ENCODE peak calls at places on chromosomes 1 and 21, in six cellular contexts. V is choroid plexus epithelial cell, E is HFF-Myc, R is A549, Y is glutamatergic neuron, B is fibroblast of mammary gland. J is an unnamed sample.
A peak's percentile ranks its signal among the peaks of the same experiment; 100 is the strongest.

GRCh38 chr1:226476066-226476465 is 68.2 kb upstream of the PARP1 start:
- DNase-seq in Y (no peak), E (no peak), R (no peak), V (no peak), B (no peak), J (no peak)

GRCh38 chr1:151568626-151569088 is 28.5 kb downstream of the TUFT1 start:
- DNase-seq in Y (no peak), B (no peak), R (no peak), V (no peak), E (no peak), J (no peak)

GRCh38 chr1:164764333-164764732 is 205.3 kb downstream of the PBX1 start:
- DNase-seq in E (no peak), B (peak; percentile 51), R (no peak), V (peak; percentile 82), Y (no peak), J (no peak)

GRCh38 chr1:220043646-220044045 is 2.7 kb downstream of the EPRS1 start:
- DNase-seq in E (no peak), B (no peak), Y (no peak), V (no peak), R (no peak), J (no peak)

GRCh38 chr21:15293251-15293650 is 228.5 kb upstream of the NRIP1 start:
- DNase-seq in V (peak; percentile 93), B (peak; percentile 87), R (peak; percentile 78), Y (no peak), E (peak; percentile 45), J (no peak)

GRCh38 chr1:182671779-182672486 is 12.5 kb downstream of the RGS8 start:
- DNase-seq in E (no peak), V (no peak), Y (peak; percentile 33), R (no peak), B (no peak), J (no peak)

GRCh38 chr1:20137055-20137454 is 2.1 kb upstream of the PLA2G2F start:
- DNase-seq in B (no peak), E (no peak), Y (no peak), R (no peak), V (no peak), J (peak; percentile 33)

GRCh38 chr1:226497991-226498689 is 50.4 kb upstream of the STUM start:
- DNase-seq in R (no peak), Y (no peak), E (no peak), V (no peak), B (no peak), J (no peak)

GRCh38 chr21:15050588-15051377 is 14.0 kb downstream of the NRIP1 start:
- DNase-seq in R (no peak), V (no peak), E (no peak), B (no peak), Y (no peak), J (no peak)

GRCh38 chr1:22846453-22846852 is 126.2 kb downstream of the LACTBL1 start:
- DNase-seq in Y (no peak), E (no peak), V (no peak), B (no peak), R (no peak), J (no peak)

GRCh38 chr1:154483941-154484803 is 17.8 kb upstream of the TDRD10 start:
- DNase-seq in Y (no peak), B (peak; percentile 50), R (peak; percentile 30), V (peak; percentile 83), E (no peak), J (no peak)

GRCh38 chr1:198449727-198450433 is 90.6 kb downstream of the ATP6V1G3 start:
- DNase-seq in V (peak; percentile 67), E (no peak), R (no peak), B (peak; percentile 38), Y (no peak), J (no peak)

DNA sequence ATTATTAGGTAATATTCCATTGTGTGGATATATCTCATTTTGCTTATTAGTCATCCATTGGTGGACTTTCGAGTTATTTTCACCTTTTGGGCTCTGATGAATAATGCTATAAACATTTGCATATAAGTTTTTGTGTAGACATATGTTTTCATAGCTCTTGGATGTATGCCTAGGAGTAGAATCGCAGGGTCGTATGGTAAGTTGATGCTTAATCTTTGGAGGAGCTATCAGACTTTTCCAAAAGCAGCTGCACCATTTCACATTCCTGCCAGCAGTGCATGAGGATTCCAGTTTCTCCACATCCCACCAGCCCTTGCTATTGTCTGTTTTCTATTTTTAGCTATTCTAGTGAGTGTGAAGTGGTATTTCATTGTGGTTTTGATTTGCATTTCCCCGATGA is 120.3 kb upstream of the TMEM51 start:
- DNase-seq in R (no peak), V (peak; percentile 68), B (peak; percentile 20), E (peak; percentile 24), Y (no peak), J (no peak)
- TF ChIP-seq CTCF in R (no peak), V (peak; percentile 63), B (peak; percentile 35), E (peak; percentile 48), Y (no peak), J (peak; percentile 65)

GRCh38 chr1:150548632-150549495 is at the start of gene ADAMTSL4:
- DNase-seq in B (peak; percentile 87), R (peak; percentile 80), V (peak; percentile 78), E (no peak), Y (peak; percentile 67), J (no peak)
- TF ChIP-seq CTCF in B (no peak), R (no peak), V (no peak), E (no peak), Y (no peak), J (peak; percentile 57)

GRCh38 chr1:246805135-246805716 is 81.0 kb downstream of the SCCPDH start:
- DNase-seq in R (no peak), B (no peak), V (no peak), Y (no peak), E (no peak), J (no peak)
- TF ChIP-seq CTCF in R (no peak), B (no peak), V (no peak), Y (no peak), E (no peak), J (no peak)

GRCh38 chr1:172085372-172085771 is 244.1 kb downstream of the DNM3 start:
- DNase-seq in Y (no peak), B (no peak), V (no peak), E (no peak), R (no peak), J (no peak)

GRCh38 chr1:172086137-172086536 is 244.8 kb downstream of the DNM3 start:
- DNase-seq in B (no peak), E (no peak), V (no peak), Y (no peak), R (no peak), J (no peak)

GRCh38 chr1:172089768-172090510 is 248.6 kb downstream of the DNM3 start:
- DNase-seq in V (peak; percentile 84), R (peak; percentile 82), B (peak; percentile 61), E (no peak), Y (peak; percentile 28), J (no peak)

GRCh38 chr1:172095831-172096230 is 254.5 kb downstream of the DNM3 start:
- DNase-seq in V (peak; percentile 41), Y (no peak), B (no peak), E (no peak), R (no peak), J (no peak)

GRCh38 chr1:172090511-172090817 is 249.2 kb downstream of the DNM3 start:
- DNase-seq in E (no peak), Y (no peak), R (no peak), B (no peak), V (no peak), J (no peak)
- TF ChIP-seq CTCF in E (no peak), Y (no peak), R (no peak), B (no peak), V (no peak), J (peak; percentile 29)

DNA sequence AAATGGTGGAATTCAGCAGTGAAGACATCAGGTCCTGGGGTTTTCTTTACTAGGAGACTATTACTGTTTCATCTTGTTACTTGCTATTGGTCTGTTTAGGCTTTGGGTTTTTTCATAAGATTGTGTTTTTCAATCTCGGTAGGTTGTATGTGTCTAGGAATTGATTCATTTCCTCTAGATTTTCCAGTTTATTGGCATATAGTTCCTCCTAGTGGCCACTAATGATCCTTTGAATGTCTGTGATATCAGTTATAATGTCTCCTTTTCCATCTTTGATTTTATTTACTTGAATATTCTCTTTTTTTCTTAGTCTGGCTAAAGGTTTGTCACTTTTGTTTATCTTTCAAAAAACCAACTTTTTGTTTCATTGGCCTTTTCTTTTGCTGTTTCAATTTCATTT is 233.0 kb downstream of the RWDD3 start:
- DNase-seq in E (no peak), V (no peak), Y (no peak), B (no peak), R (no peak), J (no peak)
- TF ChIP-seq CTCF in E (no peak), V (no peak), Y (no peak), B (no peak), R (no peak), J (peak; percentile 41)

GRCh38 chr1:3234281-3234680 is 165.3 kb downstream of the PRDM16 start:
- DNase-seq in R (no peak), V (no peak), Y (no peak), E (no peak), B (no peak), J (no peak)

GRCh38 chr1:3230553-3230952 is 161.6 kb downstream of the PRDM16 start:
- DNase-seq in Y (no peak), V (no peak), B (no peak), R (no peak), E (no peak), J (no peak)

GRCh38 chr1:3231245-3231644 is 162.2 kb downstream of the PRDM16 start:
- DNase-seq in E (no peak), B (no peak), V (no peak), Y (no peak), R (no peak), J (no peak)

GRCh38 chr1:3233031-3233430 is 164.0 kb downstream of the PRDM16 start:
- DNase-seq in Y (no peak), R (no peak), E (no peak), B (no peak), V (no peak), J (no peak)

DNA sequence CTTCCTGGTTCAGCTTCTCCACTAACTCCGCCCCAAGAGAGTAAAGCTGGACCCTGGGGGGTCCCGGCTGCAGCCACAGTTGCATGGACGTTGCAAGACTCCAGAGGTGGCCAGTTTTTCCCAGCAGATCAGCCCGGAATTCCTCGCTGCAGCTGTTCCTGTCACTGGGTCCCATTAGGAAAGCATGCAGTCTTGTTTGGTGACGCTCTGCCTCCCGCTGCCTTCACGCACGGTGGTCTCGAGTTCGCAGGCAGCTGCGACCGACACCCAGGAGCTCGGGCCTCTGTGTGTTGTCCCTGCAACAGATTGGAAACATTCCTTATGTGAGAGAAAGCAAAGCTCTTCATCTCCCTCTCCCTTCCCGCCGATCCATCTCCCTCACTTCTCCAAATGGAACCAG is 162.8 kb downstream of the PRDM16 start:
- DNase-seq in B (no peak), Y (no peak), E (no peak), R (no peak), V (no peak), J (no peak)
- TF ChIP-seq CTCF in B (no peak), Y (no peak), E (no peak), R (no peak), V (no peak), J (no peak)

GRCh38 chr21:34510148-34511142 is 1.6 kb downstream of the KCNE1 start:
- DNase-seq in R (peak; percentile 69), B (peak; percentile 73), E (no peak), Y (peak; percentile 56), V (peak; percentile 89), J (no peak)
- TF ChIP-seq CTCF in R (peak; percentile 32), B (peak; percentile 86), E (peak; percentile 72), Y (no peak), V (peak; percentile 94), J (peak; percentile 85)

GRCh38 chr1:35452086-35452485 is 105.1 kb downstream of the KIAA0319L start:
- DNase-seq in Y (no peak), V (peak; percentile 83), B (peak; percentile 82), E (peak; percentile 14), R (no peak), J (no peak)
- TF ChIP-seq CTCF in Y (no peak), V (peak; percentile 34), B (no peak), E (no peak), R (no peak), J (no peak)

GRCh38 chr1:214602764-214603657 is at the start of gene CENPF:
- DNase-seq in Y (peak; percentile 94), V (peak; percentile 99), R (peak; percentile 99), E (peak; percentile 98), B (peak; percentile 99), J (peak; percentile 97)
- TF ChIP-seq CTCF in Y (peak; percentile 34), V (peak; percentile 46), R (no peak), E (no peak), B (no peak), J (peak; percentile 60)